ENCODE peak calls at places on chromosomes 2 and 18, in six cellular contexts. One of them, this sample, is unnamed.

GRCh38 chr2:39620067-39620466 is 45.6 kb upstream of the TMEM178A start:
- ATAC-seq in right lobe of liver: peak; percentile 96
- ATAC-seq in heart left ventricle: peak; percentile 54
- ATAC-seq in HepG2: no peak
- ATAC-seq in A549: no peak
- ATAC-seq in body of pancreas: peak; percentile 55
- ATAC-seq in this sample: no peak

GRCh38 chr2:168495524-168495923 is 39.5 kb downstream of the CERS6 start:
- ATAC-seq in HepG2: no peak
- ATAC-seq in right lobe of liver: no peak
- ATAC-seq in heart left ventricle: no peak
- ATAC-seq in A549: no peak
- ATAC-seq in body of pancreas: no peak
- ATAC-seq in this sample: no peak

GRCh38 chr2:98347298-98348065 is 1.2 kb downstream of the CNGA3 start:
- ATAC-seq in right lobe of liver: no peak
- ATAC-seq in body of pancreas: no peak
- ATAC-seq in A549: peak; percentile 37
- ATAC-seq in HepG2: no peak
- ATAC-seq in heart left ventricle: no peak
- ATAC-seq in this sample: no peak

GRCh38 chr2:101815739-101816391 is 118.4 kb downstream of the MAP4K4 start:
- ATAC-seq in HepG2: peak; percentile 6
- ATAC-seq in A549: no peak
- ATAC-seq in body of pancreas: no peak
- ATAC-seq in right lobe of liver: peak; percentile 78
- ATAC-seq in heart left ventricle: peak; percentile 39
- ATAC-seq in this sample: no peak

GRCh38 chr18:39647627-39648502 is 2082.3 kb upstream of the CELF4 start:
- ATAC-seq in right lobe of liver: no peak
- ATAC-seq in HepG2: no peak
- ATAC-seq in A549: no peak
- ATAC-seq in body of pancreas: no peak
- ATAC-seq in heart left ventricle: no peak
- ATAC-seq in this sample: no peak

GRCh38 chr2:155377178-155377780 is 678.8 kb downstream of the KCNJ3 start:
- ATAC-seq in HepG2: peak; percentile 43
- ATAC-seq in A549: peak; percentile 55
- ATAC-seq in right lobe of liver: peak; percentile 59
- ATAC-seq in heart left ventricle: no peak
- ATAC-seq in body of pancreas: no peak
- ATAC-seq in this sample: no peak

GRCh38 chr2:127080226-127080940 is 26.6 kb downstream of the BIN1 start:
- ATAC-seq in A549: no peak
- ATAC-seq in body of pancreas: no peak
- ATAC-seq in right lobe of liver: no peak
- ATAC-seq in heart left ventricle: peak; percentile 38
- ATAC-seq in HepG2: peak; percentile 18
- ATAC-seq in this sample: no peak

GRCh38 chr18:28039078-28039477 is 137.9 kb downstream of the CDH2 start:
- ATAC-seq in right lobe of liver: peak; percentile 47
- ATAC-seq in HepG2: no peak
- ATAC-seq in A549: peak; percentile 91
- ATAC-seq in heart left ventricle: peak; percentile 62
- ATAC-seq in body of pancreas: no peak
- ATAC-seq in this sample: no peak

GRCh38 chr2:33559336-33559735 is 39.8 kb downstream of the FAM98A start:
- ATAC-seq in heart left ventricle: no peak
- ATAC-seq in HepG2: no peak
- ATAC-seq in body of pancreas: no peak
- ATAC-seq in right lobe of liver: no peak
- ATAC-seq in A549: no peak
- ATAC-seq in this sample: no peak

GRCh38 chr2:222594679-222595078 is 61.2 kb downstream of the FARSB start:
- ATAC-seq in A549: peak; percentile 83
- ATAC-seq in HepG2: peak; percentile 99
- ATAC-seq in body of pancreas: no peak
- ATAC-seq in heart left ventricle: no peak
- ATAC-seq in right lobe of liver: peak; percentile 100
- ATAC-seq in this sample: no peak

GRCh38 chr2:63023444-63023843 is 27.2 kb upstream of the OTX1 start:
- ATAC-seq in right lobe of liver: peak; percentile 52
- ATAC-seq in A549: peak; percentile 94
- ATAC-seq in heart left ventricle: no peak
- ATAC-seq in body of pancreas: no peak
- ATAC-seq in HepG2: peak; percentile 76
- ATAC-seq in this sample: no peak

GRCh38 chr2:237979331-237979730 is 12.5 kb downstream of the UBE2F start:
- ATAC-seq in A549: no peak
- ATAC-seq in right lobe of liver: no peak
- ATAC-seq in body of pancreas: no peak
- ATAC-seq in HepG2: no peak
- ATAC-seq in heart left ventricle: no peak
- ATAC-seq in this sample: no peak

GRCh38 chr18:61657066-61657732 is 235.6 kb downstream of the RNF152 start:
- ATAC-seq in heart left ventricle: no peak
- ATAC-seq in body of pancreas: no peak
- ATAC-seq in A549: no peak
- ATAC-seq in right lobe of liver: peak; percentile 27
- ATAC-seq in HepG2: no peak
- ATAC-seq in this sample: no peak

GRCh38 chr2:23597687-23598086 is 212.7 kb downstream of the KLHL29 start:
- ATAC-seq in right lobe of liver: no peak
- ATAC-seq in A549: no peak
- ATAC-seq in HepG2: no peak
- ATAC-seq in body of pancreas: no peak
- ATAC-seq in heart left ventricle: no peak
- ATAC-seq in this sample: no peak

GRCh38 chr2:19810637-19811036 is 91.1 kb downstream of the TTC32 start:
- ATAC-seq in body of pancreas: no peak
- ATAC-seq in right lobe of liver: no peak
- ATAC-seq in A549: no peak
- ATAC-seq in HepG2: peak; percentile 20
- ATAC-seq in heart left ventricle: peak; percentile 85
- ATAC-seq in this sample: peak; percentile 14

GRCh38 chr2:102399499-102400141 is 23.3 kb upstream of the IL18RAP start:
- ATAC-seq in right lobe of liver: no peak
- ATAC-seq in heart left ventricle: no peak
- ATAC-seq in A549: no peak
- ATAC-seq in HepG2: no peak
- ATAC-seq in body of pancreas: no peak
- ATAC-seq in this sample: no peak

GRCh38 chr2:46410273-46411244 is 68.8 kb upstream of the TMEM247 start:
- ATAC-seq in right lobe of liver: peak; percentile 30
- ATAC-seq in HepG2: no peak
- ATAC-seq in heart left ventricle: peak; percentile 59
- ATAC-seq in A549: no peak
- ATAC-seq in body of pancreas: no peak
- ATAC-seq in this sample: no peak

GRCh38 chr2:42865884-42866861 is 73.8 kb upstream of the HAAO start:
- ATAC-seq in right lobe of liver: peak; percentile 38
- ATAC-seq in body of pancreas: peak; percentile 57
- ATAC-seq in A549: no peak
- ATAC-seq in HepG2: peak; percentile 81
- ATAC-seq in heart left ventricle: peak; percentile 67
- ATAC-seq in this sample: peak; percentile 80

GRCh38 chr2:37566517-37566961 is 104.9 kb downstream of the CDC42EP3 start:
- ATAC-seq in heart left ventricle: no peak
- ATAC-seq in A549: no peak
- ATAC-seq in HepG2: no peak
- ATAC-seq in body of pancreas: peak; percentile 27
- ATAC-seq in right lobe of liver: peak; percentile 42
- ATAC-seq in this sample: peak; percentile 38

GRCh38 chr2:85433511-85434089 is 15.1 kb downstream of the SH2D6 start:
- ATAC-seq in heart left ventricle: peak; percentile 59
- ATAC-seq in HepG2: peak; percentile 6
- ATAC-seq in body of pancreas: peak; percentile 62
- ATAC-seq in right lobe of liver: peak; percentile 25
- ATAC-seq in A549: peak; percentile 46
- ATAC-seq in this sample: peak; percentile 82
- TF ChIP-seq POLR2A in heart left ventricle: no peak
- TF ChIP-seq POLR2A in HepG2: no peak
- TF ChIP-seq POLR2A in body of pancreas: no peak
- TF ChIP-seq POLR2A in right lobe of liver: no peak
- TF ChIP-seq POLR2A in A549: no peak
- TF ChIP-seq POLR2A in this sample: no peak

GRCh38 chr2:96768083-96768561 is 7.4 kb downstream of the CNNM4 start:
- ATAC-seq in heart left ventricle: no peak
- ATAC-seq in HepG2: no peak
- ATAC-seq in right lobe of liver: no peak
- ATAC-seq in A549: no peak
- ATAC-seq in body of pancreas: no peak
- ATAC-seq in this sample: no peak
- TF ChIP-seq POLR2A in heart left ventricle: no peak
- TF ChIP-seq POLR2A in HepG2: no peak
- TF ChIP-seq POLR2A in right lobe of liver: no peak
- TF ChIP-seq POLR2A in A549: no peak
- TF ChIP-seq POLR2A in body of pancreas: no peak
- TF ChIP-seq POLR2A in this sample: no peak

DNA sequence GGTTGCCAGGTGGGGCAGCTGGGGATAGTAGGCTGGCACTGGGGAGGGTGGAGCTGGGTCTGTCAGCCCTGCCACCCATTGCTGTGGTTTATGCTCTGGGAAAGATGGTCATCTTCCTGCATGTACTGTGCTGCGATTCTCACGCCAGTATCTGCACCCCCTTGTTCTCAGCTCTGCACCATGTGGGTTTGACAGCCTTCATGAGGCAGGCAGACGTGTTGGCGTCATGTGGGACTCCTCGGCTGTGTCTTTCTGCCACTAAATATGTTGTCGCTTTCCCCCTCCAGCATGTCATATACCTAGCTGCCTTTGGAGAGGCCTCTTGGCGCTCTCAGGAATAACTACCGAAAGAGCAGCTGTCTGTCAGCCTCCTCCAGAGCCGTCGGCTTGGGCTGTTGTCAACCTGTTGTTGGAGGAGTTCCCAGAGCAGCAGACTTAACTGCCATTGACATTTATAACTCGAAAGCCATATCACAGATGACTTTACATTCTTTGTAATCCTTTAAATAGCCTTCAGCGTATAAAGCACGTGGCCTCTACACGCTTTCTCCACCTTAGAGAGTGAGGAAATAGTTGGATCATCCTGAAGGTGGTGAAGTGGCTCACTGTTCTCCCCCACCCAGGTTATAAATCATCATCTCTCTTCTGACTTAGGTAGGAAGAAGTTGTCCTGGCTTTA is 80.4 kb upstream of the MGAT5 start:
- ATAC-seq in heart left ventricle: peak; percentile 81
- ATAC-seq in right lobe of liver: no peak
- ATAC-seq in body of pancreas: peak; percentile 66
- ATAC-seq in A549: no peak
- ATAC-seq in HepG2: no peak
- ATAC-seq in this sample: no peak
- TF ChIP-seq POLR2A in heart left ventricle: no peak
- TF ChIP-seq POLR2A in right lobe of liver: no peak
- TF ChIP-seq POLR2A in body of pancreas: no peak
- TF ChIP-seq POLR2A in A549: no peak
- TF ChIP-seq POLR2A in HepG2: no peak
- TF ChIP-seq POLR2A in this sample: no peak

DNA sequence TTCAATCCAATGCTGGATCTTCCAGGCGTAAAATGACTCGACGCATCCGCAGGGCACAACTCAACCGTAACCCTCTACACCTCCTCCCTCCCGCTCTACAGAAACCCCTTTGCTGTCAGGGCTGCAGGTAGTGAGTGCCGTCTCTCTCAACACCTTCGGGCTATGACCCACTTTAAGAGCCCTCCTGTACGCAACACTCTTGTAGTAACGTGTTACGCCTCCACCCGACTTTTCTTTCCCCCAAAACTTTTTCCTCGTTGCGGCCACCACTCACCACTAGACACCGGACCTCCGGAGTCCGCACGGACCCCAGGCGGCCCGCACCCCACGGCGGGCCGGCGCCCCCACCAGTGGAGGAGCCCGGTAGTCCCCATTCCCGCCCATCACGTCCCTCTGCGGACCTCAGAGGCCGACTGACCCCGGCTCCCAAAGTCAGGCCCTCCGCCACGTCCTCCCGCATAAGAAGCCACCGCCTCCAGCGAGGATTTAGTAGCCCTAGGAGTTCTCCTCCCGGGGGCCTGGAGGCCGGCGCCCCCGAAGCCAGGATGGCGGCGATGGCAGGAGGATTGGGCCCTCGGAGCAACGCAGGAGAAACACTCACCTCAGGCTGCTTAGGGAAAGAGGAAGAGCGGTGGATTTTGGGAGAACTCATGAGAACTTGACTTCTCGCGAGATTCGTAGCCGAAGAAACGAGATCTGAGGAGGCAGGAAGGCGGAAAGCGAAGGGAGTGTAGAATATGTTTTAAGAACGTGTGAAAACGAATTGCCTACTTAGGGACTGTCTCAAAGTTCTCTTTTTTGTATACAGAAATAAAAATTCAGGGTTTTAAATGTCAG is 5.0 kb upstream of the C18orf32 start:
- ATAC-seq in body of pancreas: peak; percentile 97
- ATAC-seq in heart left ventricle: peak; percentile 90
- ATAC-seq in HepG2: peak; percentile 89
- ATAC-seq in A549: peak; percentile 92
- ATAC-seq in right lobe of liver: peak; percentile 94
- ATAC-seq in this sample: peak; percentile 93
- TF ChIP-seq POLR2A in body of pancreas: peak; percentile 97
- TF ChIP-seq POLR2A in heart left ventricle: peak; percentile 82
- TF ChIP-seq POLR2A in HepG2: peak; percentile 97
- TF ChIP-seq POLR2A in A549: peak; percentile 88
- TF ChIP-seq POLR2A in right lobe of liver: peak; percentile 90
- TF ChIP-seq POLR2A in this sample: peak; percentile 87